ENCODE peak calls at places on chromosomes 1 and 21, in ten cellular contexts. S is upper lobe of right lung, W is DND-41, Q is H9, H is OCI-LY7, U is breast epithelium, Y is AG04450, V is endothelial cell of umbilical vein, T is astrocyte of the spinal cord, D is type B pancreatic cell. E is an unnamed sample.

GRCh38 chr1:239725933-239726332 is 339.6 kb downstream of the CHRM3 start:
- DNase-seq in S (no peak), W (no peak), Q (no peak), H (no peak), U (no peak), Y (no peak), V (no peak), T (no peak), D (no peak), E (no peak)

GRCh38 chr1:91751281-91751680 is 134.7 kb downstream of the TGFBR3 start:
- DNase-seq in S (no peak), W (no peak), Q (no peak), H (no peak), U (no peak), Y (no peak), V (peak), T (peak), D (no peak), E (no peak)

GRCh38 chr1:159014851-159015250 is 5.1 kb downstream of the IFI16 start:
- DNase-seq in S (no peak), W (no peak), Q (no peak), H (no peak), U (no peak), Y (no peak), V (no peak), T (no peak), D (no peak), E (no peak)

GRCh38 chr1:243964915-243965314 is 86.2 kb upstream of the ZBTB18 start:
- DNase-seq in S (no peak), W (no peak), Q (no peak), H (no peak), U (no peak), Y (no peak), V (no peak), T (no peak), D (no peak), E (no peak)

GRCh38 chr1:2290171-2290578 is 62.1 kb downstream of the SKI start:
- DNase-seq in S (no peak), W (no peak), Q (no peak), H (no peak), U (no peak), Y (no peak), V (no peak), T (no peak), D (no peak), E (no peak)

GRCh38 chr1:12539705-12540579 is 78.1 kb downstream of the DHRS3 start:
- DNase-seq in S (peak), W (no peak), Q (peak), H (no peak), U (no peak), Y (peak), V (peak), T (peak), D (peak), E (peak)

GRCh38 chr1:2046953-2047748 is 3.1 kb upstream of the PRKCZ start:
- DNase-seq in S (no peak), W (no peak), Q (peak), H (no peak), U (no peak), Y (no peak), V (no peak), T (no peak), D (no peak), E (no peak)

GRCh38 chr21:22120616-22121266 is 1122.5 kb downstream of the NCAM2 start:
- DNase-seq in S (peak), W (no peak), Q (peak), H (peak), U (no peak), Y (no peak), V (no peak), T (peak), D (no peak), E (no peak)

GRCh38 chr1:100130552-100131077 is 2.1 kb downstream of the SASS6 start:
- DNase-seq in S (no peak), W (no peak), Q (no peak), H (no peak), U (no peak), Y (no peak), V (peak), T (no peak), D (no peak), E (no peak)

GRCh38 chr1:45037456-45037855 is 25.4 kb downstream of the UROD start:
- DNase-seq in S (no peak), W (no peak), Q (no peak), H (no peak), U (no peak), Y (no peak), V (no peak), T (no peak), D (no peak), E (no peak)

GRCh38 chr1:100538935-100539835 is 1.2 kb downstream of the GPR88 start:
- DNase-seq in S (peak), W (no peak), Q (peak), H (no peak), U (no peak), Y (no peak), V (peak), T (no peak), D (no peak), E (no peak)

GRCh38 chr21:41642399-41642798 is 124.5 kb downstream of the RIPK4 start:
- DNase-seq in S (peak), W (no peak), Q (no peak), H (no peak), U (no peak), Y (no peak), V (no peak), T (peak), D (no peak), E (no peak)

GRCh38 chr1:183164350-183164749 is 21.7 kb upstream of the LAMC2 start:
- DNase-seq in S (no peak), W (no peak), Q (peak), H (no peak), U (no peak), Y (no peak), V (peak), T (peak), D (no peak), E (no peak)

GRCh38 chr1:156838972-156839371 is 19.9 kb downstream of the INSRR start:
- DNase-seq in S (no peak), W (peak), Q (peak), H (peak), U (no peak), Y (no peak), V (peak), T (no peak), D (no peak), E (no peak)

GRCh38 chr1:23930861-23931471 is 17.8 kb upstream of the CNR2 start:
- DNase-seq in S (peak), W (no peak), Q (no peak), H (peak), U (no peak), Y (peak), V (no peak), T (peak), D (no peak), E (no peak)

GRCh38 chr21:28521932-28522826 is 470.5 kb downstream of the LTN1 start:
- DNase-seq in S (no peak), W (peak), Q (peak), H (peak), U (no peak), Y (peak), V (peak), T (peak), D (no peak), E (no peak)

GRCh38 chr1:80657707-80658106 is 1143.0 kb upstream of the ADGRL2 start:
- DNase-seq in S (no peak), W (no peak), Q (no peak), H (no peak), U (no peak), Y (no peak), V (no peak), T (no peak), D (no peak), E (no peak)

GRCh38 chr1:80657048-80657653 is 1143.6 kb upstream of the ADGRL2 start:
- DNase-seq in S (no peak), W (no peak), Q (no peak), H (no peak), U (no peak), Y (no peak), V (no peak), T (no peak), D (no peak), E (no peak)

GRCh38 chr1:80656628-80657019 is 1144.1 kb upstream of the ADGRL2 start:
- DNase-seq in S (no peak), W (no peak), Q (no peak), H (no peak), U (no peak), Y (no peak), V (no peak), T (peak), D (no peak), E (no peak)

DNA sequence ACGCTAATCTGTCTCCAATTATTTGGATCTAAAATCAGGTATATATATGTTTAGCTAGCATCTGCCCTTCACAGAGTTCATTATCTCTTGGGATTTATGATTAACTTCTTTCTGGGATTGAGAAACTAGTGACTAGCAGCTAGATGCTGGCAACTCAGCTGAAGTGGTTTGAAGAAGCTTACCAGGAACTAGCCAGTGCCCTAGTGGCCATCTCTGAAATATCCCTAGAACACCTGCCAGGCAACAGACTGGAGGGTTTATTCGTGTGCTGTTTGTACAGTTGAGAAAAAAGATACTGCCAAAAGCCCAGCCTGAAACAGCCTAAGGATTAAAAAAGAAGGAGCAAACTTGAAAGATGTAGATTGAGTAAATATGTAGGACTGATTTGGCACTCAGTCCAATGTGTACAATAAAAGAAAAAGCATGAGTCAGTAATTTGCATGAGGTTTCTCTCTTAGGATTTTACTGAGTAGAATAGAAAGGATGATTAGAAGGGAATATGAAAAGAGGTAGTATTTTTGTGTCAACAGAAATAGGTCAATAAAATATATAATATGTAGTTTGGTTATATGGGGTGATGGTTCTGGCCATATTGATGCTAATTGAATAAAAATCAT is 1144.6 kb upstream of the ADGRL2 start:
- DNase-seq in S (no peak), W (no peak), Q (peak), H (peak), U (no peak), Y (no peak), V (no peak), T (peak), D (no peak), E (no peak)
- TF ChIP-seq CTCF in S (no peak), W (no peak), Q (peak), H (peak), U (no peak), Y (peak), V (no peak), T (peak), D (peak), E (peak)

GRCh38 chr1:103948526-103948925 is 198.8 kb downstream of the AMY1C start:
- DNase-seq in S (no peak), W (no peak), Q (no peak), H (peak), U (no peak), Y (no peak), V (no peak), T (no peak), D (no peak), E (no peak)

GRCh38 chr1:103949714-103950113 is 200.0 kb downstream of the AMY1C start:
- DNase-seq in S (no peak), W (no peak), Q (no peak), H (no peak), U (no peak), Y (no peak), V (no peak), T (no peak), D (no peak), E (no peak)

GRCh38 chr1:103958699-103959098 is 209.0 kb downstream of the AMY1C start:
- DNase-seq in S (no peak), W (no peak), Q (no peak), H (no peak), U (no peak), Y (no peak), V (no peak), T (no peak), D (no peak), E (no peak)

DNA sequence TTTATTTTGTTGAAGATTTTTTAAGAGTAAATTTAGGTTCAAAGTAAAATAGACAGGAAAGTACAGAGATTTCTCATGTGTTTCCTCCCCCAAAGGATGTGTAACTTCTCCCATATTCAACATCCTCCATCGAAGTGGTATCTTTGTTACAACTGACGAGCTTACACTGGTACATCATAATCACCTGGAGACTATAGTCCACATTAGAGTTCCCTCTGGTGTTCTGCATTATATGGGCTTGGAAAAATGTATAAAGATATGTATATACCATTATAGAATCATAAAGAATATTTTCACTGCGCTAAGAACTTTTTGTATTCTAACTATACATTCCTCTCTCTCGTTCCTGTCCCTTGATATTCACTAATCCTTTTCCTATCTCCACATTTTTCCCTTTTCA is 203.7 kb downstream of the AMY1C start:
- DNase-seq in S (no peak), W (no peak), Q (no peak), H (no peak), U (no peak), Y (no peak), V (no peak), T (no peak), D (no peak), E (no peak)
- TF ChIP-seq CTCF in S (no peak), W (peak), Q (no peak), H (no peak), U (no peak), Y (no peak), V (no peak), T (no peak), D (no peak), E (no peak)

DNA sequence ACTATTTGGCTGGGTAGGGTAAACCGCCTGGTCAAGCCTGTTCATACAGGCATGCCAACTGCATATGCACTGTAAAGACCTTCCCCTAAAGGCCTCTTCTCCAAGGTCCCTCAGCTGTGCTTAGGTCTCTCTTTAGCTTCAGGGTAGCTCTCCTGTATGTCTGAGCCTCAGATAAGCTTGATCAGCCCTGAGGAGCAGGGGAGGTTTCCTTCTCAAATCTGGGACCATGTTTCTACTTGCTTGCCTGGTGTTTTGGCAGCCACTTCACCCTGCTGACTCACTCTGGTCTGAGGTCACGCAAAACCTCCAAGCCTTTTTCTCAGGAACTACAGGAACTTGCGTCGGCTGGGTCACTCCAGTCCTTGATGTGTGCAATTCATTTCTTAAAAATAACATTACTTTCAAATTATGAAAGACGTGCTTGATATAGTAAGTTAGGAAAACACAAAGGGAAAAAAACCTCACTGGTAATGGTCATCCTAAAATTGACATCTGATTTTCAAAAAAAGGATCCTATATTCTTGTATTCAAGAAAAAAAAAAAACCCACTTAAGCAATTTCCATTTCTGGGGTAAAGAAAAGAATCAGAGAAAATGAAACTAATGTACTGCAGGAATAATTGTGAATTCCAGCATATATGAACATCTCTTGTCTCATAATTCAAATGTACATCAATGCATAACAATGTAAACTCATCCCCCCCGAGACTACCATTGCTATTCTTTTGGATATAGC is 24.7 kb upstream of the RNF19B start:
- DNase-seq in S (peak), W (no peak), Q (no peak), H (no peak), U (peak), Y (peak), V (peak), T (peak), D (no peak), E (no peak)
- TF ChIP-seq CTCF in S (no peak), W (no peak), Q (no peak), H (no peak), U (no peak), Y (no peak), V (no peak), T (no peak), D (no peak), E (no peak)

GRCh38 chr1:16029288-16029687 is 7.5 kb downstream of the CLCNKA start:
- DNase-seq in S (no peak), W (no peak), Q (no peak), H (no peak), U (no peak), Y (no peak), V (no peak), T (no peak), D (no peak), E (no peak)

GRCh38 chr1:16032388-16033100 is 10.7 kb downstream of the CLCNKA start:
- DNase-seq in S (peak), W (peak), Q (peak), H (peak), U (peak), Y (peak), V (peak), T (peak), D (peak), E (peak)

GRCh38 chr1:16031551-16031950 is 9.7 kb downstream of the CLCNKA start:
- DNase-seq in S (no peak), W (no peak), Q (no peak), H (no peak), U (no peak), Y (no peak), V (no peak), T (no peak), D (no peak), E (no peak)

GRCh38 chr1:16028237-16029002 is 6.6 kb downstream of the CLCNKA start:
- DNase-seq in S (no peak), W (no peak), Q (no peak), H (no peak), U (peak), Y (no peak), V (no peak), T (no peak), D (no peak), E (no peak)

DNA sequence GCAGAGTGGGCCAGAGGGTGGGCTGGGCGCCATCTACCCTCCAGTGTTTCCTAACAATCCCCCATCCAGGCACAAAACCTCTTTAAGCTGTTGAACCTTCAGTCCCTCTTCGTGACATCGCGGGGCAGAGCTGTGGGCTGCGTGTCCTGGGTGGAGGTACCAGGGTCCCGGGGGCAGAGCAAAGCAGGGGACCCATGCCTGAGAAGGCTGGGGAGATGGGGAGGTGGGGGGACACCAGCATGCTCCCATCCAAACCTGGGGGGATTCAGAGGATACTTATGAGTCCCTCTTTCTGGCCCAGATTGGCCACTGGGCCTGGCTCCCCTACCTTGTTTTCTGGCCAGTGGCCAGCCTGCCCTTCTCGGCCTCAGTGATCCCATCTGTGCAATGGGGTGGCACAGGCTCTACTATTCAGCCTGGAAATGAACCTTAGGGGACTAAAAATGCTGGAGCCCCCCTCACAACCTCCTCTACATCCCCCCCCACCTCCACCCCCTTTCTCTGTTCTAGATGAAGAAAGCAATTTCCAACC is 10.4 kb upstream of the CLCNKB start:
- DNase-seq in S (no peak), W (no peak), Q (no peak), H (no peak), U (no peak), Y (no peak), V (no peak), T (no peak), D (no peak), E (no peak)
- TF ChIP-seq CTCF in S (no peak), W (no peak), Q (no peak), H (no peak), U (no peak), Y (no peak), V (no peak), T (no peak), D (no peak), E (peak)

DNA sequence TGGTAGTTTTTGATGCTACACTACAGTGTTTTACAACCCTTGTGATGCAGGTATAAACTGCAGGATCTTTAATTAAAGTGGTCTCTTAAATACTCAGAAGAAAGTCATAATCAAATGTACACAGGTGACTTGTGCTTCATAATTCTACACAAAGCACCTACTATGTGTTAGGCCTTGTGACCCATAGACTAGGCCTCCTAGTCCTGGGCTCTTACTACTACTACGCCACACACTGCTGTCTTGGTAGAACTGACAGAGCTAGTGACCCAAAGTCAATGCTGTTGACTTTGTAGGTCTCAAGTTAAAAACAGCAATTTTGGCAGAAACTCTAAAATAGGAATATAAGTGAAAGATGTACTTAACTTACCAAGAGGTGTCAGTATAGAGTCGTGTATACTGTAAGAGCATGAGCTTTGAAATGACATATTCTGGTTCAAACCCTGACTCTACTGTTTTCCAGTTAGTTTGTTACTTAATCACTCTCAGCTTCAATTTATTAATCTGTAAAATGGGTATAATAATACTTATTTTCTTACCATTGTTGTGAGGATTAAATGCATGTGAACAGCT is 48.6 kb upstream of the LMO4 start:
- DNase-seq in S (no peak), W (no peak), Q (no peak), H (peak), U (no peak), Y (no peak), V (no peak), T (no peak), D (no peak), E (no peak)
- TF ChIP-seq CTCF in S (no peak), W (peak), Q (peak), H (peak), U (no peak), Y (peak), V (no peak), T (no peak), D (peak), E (no peak)

GRCh38 chr1:33500547-33500946 is 28.1 kb downstream of the ZSCAN20 start:
- DNase-seq in S (no peak), W (no peak), Q (no peak), H (no peak), U (no peak), Y (no peak), V (peak), T (no peak), D (no peak), E (no peak)
- TF ChIP-seq CTCF in S (no peak), W (peak), Q (peak), H (peak), U (no peak), Y (peak), V (peak), T (peak), D (peak), E (peak)

E was measured in mesothelial cell of epicardium.